ENCODE peak calls at places on chromosomes 4 and X, in five cellular contexts. F is SK-N-SH, Y is sigmoid colon, X is ovary, V is HepG2. J is an unnamed sample. For H3K27me3, the result is how much of the 10 kb centered on the place peaks cover.

GRCh38 chr4:70818173-70818856 is 21.4 kb downstream of the GRSF1 start:
- DNase-seq in F (no peak), Y (no peak), X (no peak), V (no peak), J (no peak)

GRCh38 chr4:25088342-25088952 is 57.7 kb upstream of the LGI2 start:
- DNase-seq in F (peak), Y (no peak), X (no peak), V (no peak), J (no peak)

GRCh38 chrX:24479924-24480722 is 15.0 kb downstream of the PDK3 start:
- DNase-seq in F (no peak), Y (no peak), X (no peak), V (no peak), J (peak)

GRCh38 chrX:87299563-87300160 is 217.9 kb upstream of the KLHL4 start:
- DNase-seq in F (no peak), Y (no peak), X (no peak), V (peak), J (no peak)

GRCh38 chr4:21982087-21982486 is 33.5 kb upstream of the KCNIP4 start:
- DNase-seq in F (no peak), Y (no peak), X (no peak), V (no peak), J (no peak)

GRCh38 chrX:74449322-74449936 is 28.1 kb downstream of the SLC16A2 start:
- DNase-seq in F (no peak), Y (no peak), X (no peak), V (no peak), J (no peak)

GRCh38 chrX:10761447-10761846 is 141.1 kb upstream of the MID1 start:
- DNase-seq in F (no peak), Y (no peak), X (no peak), V (no peak), J (no peak)

GRCh38 chrX:19332983-19333382 is 10.7 kb upstream of the PDHA1 start:
- DNase-seq in F (peak), Y (no peak), X (no peak), V (no peak), J (no peak)

GRCh38 chr4:6955261-6955911 is 45.8 kb downstream of the TBC1D14 start:
- DNase-seq in F (no peak), Y (no peak), X (no peak), V (no peak), J (no peak)

GRCh38 chr4:137519406-137519805 is 12.9 kb downstream of the PCDH18 start:
- DNase-seq in F (no peak), Y (no peak), X (no peak), V (no peak), J (no peak)

GRCh38 chr4:151671541-151672059 is 89.2 kb downstream of the GATB start:
- DNase-seq in F (peak), Y (no peak), X (no peak), V (no peak), J (no peak)

GRCh38 chrX:25968920-25969319 is 169.2 kb upstream of the MAGEB18 start:
- DNase-seq in F (peak), Y (no peak), X (no peak), V (peak), J (no peak)

GRCh38 chrX:116897526-116897925 is 434.8 kb upstream of the CT83 start:
- DNase-seq in F (no peak), Y (no peak), X (no peak), V (no peak), J (no peak)

GRCh38 chr4:21469438-21470032 is 479.0 kb downstream of the KCNIP4 start:
- DNase-seq in F (peak), Y (no peak), X (no peak), V (peak), J (no peak)

GRCh38 chrX:104482757-104483156 is 83.2 kb upstream of the IL1RAPL2 start:
- DNase-seq in F (no peak), Y (no peak), X (no peak), V (no peak), J (no peak)

GRCh38 chr4:112127736-112128322 is 17.4 kb upstream of the FAM241A start:
- DNase-seq in F (no peak), Y (no peak), X (no peak), V (no peak), J (no peak)
- H3K27ac ChIP-seq in F (no peak), Y (no peak), X (no peak), V (no peak), J (no peak)

GRCh38 chr4:168724960-168725359 is 228.1 kb downstream of the PALLD start:
- DNase-seq in F (no peak), Y (no peak), X (no peak), V (no peak), J (no peak)
- TF ChIP-seq EP300 in F (no peak), Y (no peak), X (no peak), V (no peak), J (no peak)

GRCh38 chrX:50469206-50469605 is 1.4 kb downstream of the DGKK start:
- DNase-seq in F (peak), Y (no peak), X (no peak), V (no peak), J (no peak)
- H3K27me3 ChIP-seq in F (under half), Y (under half), X (under half), V (under half), J (under half)

GRCh38 chrX:135000516-135000915 is 9.7 kb downstream of the SMIM10 start:
- DNase-seq in F (no peak), Y (no peak), X (no peak), V (no peak), J (no peak)

GRCh38 chrX:134999469-134999868 is 8.7 kb downstream of the SMIM10 start:
- DNase-seq in F (peak), Y (no peak), X (no peak), V (peak), J (no peak)

GRCh38 chrX:135009057-135009605 is 13.2 kb downstream of the RTL8B start:
- DNase-seq in F (no peak), Y (no peak), X (no peak), V (peak), J (no peak)

GRCh38 chrX:135009838-135010237 is 12.5 kb downstream of the RTL8B start:
- DNase-seq in F (no peak), Y (no peak), X (no peak), V (no peak), J (no peak)

GRCh38 chrX:135003876-135004623 is 13.3 kb downstream of the SMIM10 start:
- DNase-seq in F (peak), Y (peak), X (peak), V (peak), J (peak)
- H3K27ac ChIP-seq in F (peak), Y (peak), X (no peak), V (no peak), J (peak)

DNA sequence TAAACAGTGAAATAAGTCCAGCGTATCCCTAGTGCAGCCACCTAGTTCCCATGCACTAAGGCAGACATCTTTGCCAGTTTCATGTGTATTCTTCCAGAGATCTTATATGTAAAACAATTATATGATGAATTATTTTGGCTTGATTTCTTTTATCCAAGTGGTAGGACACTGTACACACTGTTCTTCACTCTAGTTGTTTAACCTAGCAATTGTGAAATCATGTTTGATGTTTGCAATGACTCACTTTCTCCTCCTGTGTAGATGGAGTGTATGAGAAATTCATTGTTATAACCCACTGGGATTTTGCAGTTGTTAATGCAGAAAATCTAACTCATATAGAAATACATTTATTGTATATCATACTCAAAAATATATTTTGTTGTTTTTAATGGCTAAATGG is 17.5 kb upstream of the TBC1D1 start:
- DNase-seq in F (no peak), Y (no peak), X (no peak), V (peak), J (no peak)
- TF ChIP-seq EP300 in F (no peak), Y (peak), X (no peak), V (no peak), J (no peak)

GRCh38 chrX:125953769-125954168 is 212.3 kb downstream of the DCAF12L2 start:
- DNase-seq in F (no peak), Y (no peak), X (no peak), V (no peak), J (no peak)

GRCh38 chrX:125952973-125953372 is 213.1 kb downstream of the DCAF12L2 start:
- DNase-seq in F (no peak), Y (no peak), X (no peak), V (no peak), J (no peak)
- H3K27me3 ChIP-seq in F (under half), Y (under half), X (under half), V (under half), J (under half)

GRCh38 chr4:168876106-168876505 is 133.9 kb downstream of the CBR4 start:
- DNase-seq in F (no peak), Y (no peak), X (no peak), V (no peak), J (no peak)
- H3K27ac ChIP-seq in F (no peak), Y (peak), X (no peak), V (no peak), J (no peak)

GRCh38 chr4:183876268-183876934 is 28.7 kb upstream of the STOX2 start:
- DNase-seq in F (peak), Y (peak), X (peak), V (no peak), J (no peak)
- TF ChIP-seq EP300 in F (peak), Y (peak), X (no peak), V (no peak), J (no peak)